ENCODE peak calls at places on chromosomes 3 and 15, in six cellular contexts. Y is fibroblast of gingiva; W is stimulated activated naive CD8-positive, alpha-beta T cell treated with anti-CD3 and anti-CD28 coated beads, Interleukin-15, amount 100 ng/mL, for 72 hours; P is HuH-7.5; S is stimulated activated CD4-positive, alpha-beta T cell treated with anti-CD3 and anti-CD28 coated beads, Interleukin-2, amount 100 ng/mL, for 48 hours; R is coronary artery. M is an unnamed sample.

GRCh38 chr3:41102053-41102556 is 97.2 kb upstream of the CTNNB1 start:
- DNase-seq in Y (no peak), W (no peak), R (no peak), P (peak; percentile 54), S (no peak), M (no peak)

GRCh38 chr3:195102609-195103467 is 168.1 kb downstream of the XXYLT1 start:
- DNase-seq in S (no peak), Y (peak; percentile 80), P (no peak), W (no peak), R (no peak), M (no peak)

GRCh38 chr3:156449712-156450574 is 105.0 kb downstream of the SSR3 start:
- DNase-seq in S (no peak), W (no peak), P (peak; percentile 12), Y (peak; percentile 24), R (no peak), M (no peak)

GRCh38 chr3:20182206-20182605 is 3.8 kb downstream of the SGO1 start:
- DNase-seq in S (no peak), Y (no peak), R (no peak), P (no peak), W (no peak), M (no peak)

GRCh38 chr3:139934557-139935070 is 371 bp upstream of the CLSTN2 start:
- DNase-seq in R (no peak), W (peak; percentile 4), Y (no peak), P (peak; percentile 38), S (no peak), M (peak; percentile 87)

GRCh38 chr3:15924914-15925313 is 127.1 kb upstream of the ANKRD28 start:
- DNase-seq in R (no peak), Y (no peak), W (no peak), P (no peak), S (no peak), M (no peak)

GRCh38 chr3:66014641-66015040 is 24.1 kb downstream of the MAGI1 start:
- DNase-seq in W (no peak), S (no peak), R (no peak), Y (no peak), P (no peak), M (no peak)

GRCh38 chr15:78360426-78360825 is 20.3 kb downstream of the CRABP1 start:
- DNase-seq in Y (peak; percentile 94), R (no peak), S (no peak), P (no peak), W (no peak), M (no peak)

GRCh38 chr3:160735801-160736200 is 20.2 kb upstream of the PPM1L start:
- DNase-seq in W (no peak), S (no peak), R (no peak), Y (no peak), P (no peak), M (no peak)

GRCh38 chr3:19046440-19046839 is 101.9 kb upstream of the KCNH8 start:
- DNase-seq in S (no peak), W (no peak), Y (no peak), R (no peak), P (no peak), M (no peak)

GRCh38 chr3:50483374-50483773 is 20.1 kb downstream of the CACNA2D2 start:
- DNase-seq in Y (no peak), R (no peak), S (no peak), P (no peak), W (no peak), M (no peak)

GRCh38 chr15:31484986-31485385 is 158.4 kb downstream of the KLF13 start:
- DNase-seq in P (no peak), Y (no peak), W (no peak), S (no peak), R (no peak), M (no peak)

GRCh38 chr3:122964844-122965243 is 62.7 kb downstream of the SEMA5B start:
- DNase-seq in R (no peak), P (no peak), S (no peak), Y (no peak), W (no peak), M (no peak)

GRCh38 chr3:125212096-125212508 is 446 bp downstream of the SLC12A8 start:
- DNase-seq in R (no peak), W (no peak), S (no peak), Y (no peak), P (peak; percentile 28), M (peak; percentile 79)

GRCh38 chr3:70776081-70776480 is 463.6 kb upstream of the MDFIC2 start:
- DNase-seq in R (no peak), Y (no peak), P (no peak), W (no peak), S (no peak), M (no peak)

GRCh38 chr3:129486057-129487035 is 42.1 kb upstream of the RHO start:
- DNase-seq in W (no peak), P (no peak), S (no peak), Y (peak; percentile 94), R (no peak), M (no peak)

GRCh38 chr15:69834256-69834655 is 263.5 kb downstream of the TLE3 start:
- DNase-seq in W (no peak), P (no peak), Y (no peak), R (no peak), S (no peak), M (no peak)

GRCh38 chr3:10303105-10303504 is 10.4 kb upstream of the GHRL start:
- DNase-seq in P (no peak), R (no peak), S (no peak), Y (no peak), W (no peak), M (no peak)

GRCh38 chr3:150370129-150370602 is 37.9 kb upstream of the TSC22D2 start:
- DNase-seq in Y (peak; percentile 94), P (no peak), R (peak; percentile 76), W (no peak), S (no peak), M (peak; percentile 66)

GRCh38 chr15:55247276-55247675 is 42.3 kb downstream of the RAB27A start:
- DNase-seq in W (no peak), S (no peak), R (no peak), Y (no peak), P (no peak), M (no peak)

GRCh38 chr15:69926721-69927120 is 171.0 kb downstream of the TLE3 start:
- DNase-seq in P (no peak), Y (no peak), R (no peak), S (no peak), W (no peak), M (no peak)

GRCh38 chr3:179236676-179237301 is 14.1 kb downstream of the KCNMB3 start:
- DNase-seq in R (no peak), Y (no peak), P (no peak), W (no peak), S (no peak), M (no peak)

GRCh38 chr3:177069514-177070329 is 127.6 kb downstream of the TBL1XR1 start:
- DNase-seq in W (no peak), R (no peak), S (no peak), P (no peak), Y (peak; percentile 42), M (no peak)

GRCh38 chr3:144031938-144032337 is 60.3 kb downstream of the DIPK2A start:
- DNase-seq in S (no peak), P (no peak), R (peak; percentile 86), W (no peak), Y (peak; percentile 84), M (no peak)

GRCh38 chr3:53844262-53845102 is 1.7 kb downstream of the CHDH start:
- DNase-seq in P (no peak), S (no peak), Y (no peak), R (no peak), W (no peak), M (no peak)

GRCh38 chr15:40042791-40043320 is 3.9 kb upstream of the SRP14 start:
- DNase-seq in P (no peak), W (no peak), Y (no peak), R (peak; percentile 57), S (no peak), M (no peak)

GRCh38 chr15:68682906-68683490 is 104.2 kb downstream of the CORO2B start:
- DNase-seq in P (no peak), W (no peak), S (no peak), Y (no peak), R (peak; percentile 55), M (no peak)

GRCh38 chr3:194675081-194675640 is 3.2 kb upstream of the LSG1 start:
- DNase-seq in Y (no peak), S (peak; percentile 68), P (no peak), R (peak; percentile 70), W (peak; percentile 54), M (no peak)

GRCh38 chr15:95291878-95292472 is 1038.5 kb upstream of the NR2F2 start:
- DNase-seq in R (no peak), P (no peak), Y (peak; percentile 36), W (no peak), S (no peak), M (no peak)

GRCh38 chr3:107916166-107916565 is 174.7 kb downstream of the CD47 start:
- DNase-seq in W (no peak), Y (no peak), P (no peak), R (no peak), S (no peak), M (no peak)

GRCh38 chr3:49900491-49901153 is 3.1 kb downstream of the MST1R start:
- DNase-seq in Y (peak; percentile 73), R (no peak), S (no peak), P (no peak), W (no peak), M (no peak)

GRCh38 chr3:24641628-24642027 is 147.0 kb upstream of the THRB start:
- DNase-seq in P (no peak), W (no peak), Y (no peak), S (no peak), R (no peak), M (no peak)

GRCh38 chr3:125479091-125479490 is 40.9 kb downstream of the SNX4 start:
- DNase-seq in P (no peak), Y (no peak), S (no peak), R (no peak), W (no peak), M (no peak)

GRCh38 chr3:98984024-98984423 is 82.5 kb upstream of the DCBLD2 start:
- DNase-seq in R (no peak), W (no peak), Y (no peak), P (no peak), S (no peak), M (no peak)

GRCh38 chr15:51878446-51879386 is 49.3 kb downstream of the TMOD3 start:
- DNase-seq in R (no peak), W (no peak), S (no peak), Y (peak; percentile 63), P (no peak), M (no peak)

GRCh38 chr3:33826688-33827087 is 28.3 kb downstream of the PDCD6IP start:
- DNase-seq in P (no peak), S (no peak), W (no peak), Y (peak; percentile 65), R (no peak), M (no peak)

GRCh38 chr3:58041182-58041825 is 33.1 kb downstream of the FLNB start:
- DNase-seq in S (no peak), Y (no peak), W (no peak), R (no peak), P (no peak), M (peak; percentile 47)

GRCh38 chr3:71247221-71247947 is 336.1 kb downstream of the FOXP1 start:
- DNase-seq in P (peak; percentile 6), S (no peak), Y (no peak), W (no peak), R (no peak), M (no peak)

GRCh38 chr3:194633349-194634004 is at the start of gene TMEM44:
- DNase-seq in S (peak; percentile 30), P (peak; percentile 79), W (peak; percentile 72), Y (peak; percentile 82), R (peak; percentile 78), M (peak; percentile 88)